ENCODE peak calls at places on chromosomes 5 and 9, in ten cellular contexts. C, A, Z, G, M, V, I, D, L and T are unnamed samples.

GRCh38 chr5:142508027-142508426 is 177.9 kb downstream of the FGF1 start:
- DNase-seq in C (no peak), A (no peak), Z (no peak), G (no peak), M (no peak), V (no peak), I (no peak), D (no peak), L (no peak), T (no peak)

GRCh38 chr5:143562935-143563334 is 159.4 kb upstream of the NR3C1 start:
- DNase-seq in C (no peak), A (no peak), Z (no peak), G (peak), M (peak), V (no peak), I (no peak), D (peak), L (no peak), T (peak)

GRCh38 chr5:683619-684481 is 9.3 kb downstream of the TPPP start:
- DNase-seq in C (no peak), A (no peak), Z (no peak), G (no peak), M (no peak), V (peak), I (no peak), D (no peak), L (no peak), T (no peak)

GRCh38 chr5:76273491-76273890 is 129.6 kb upstream of the IQGAP2 start:
- DNase-seq in C (no peak), A (no peak), Z (no peak), G (no peak), M (no peak), V (no peak), I (no peak), D (no peak), L (no peak), T (no peak)

GRCh38 chr9:14406463-14406862 is 92.5 kb upstream of the NFIB start:
- DNase-seq in C (no peak), A (no peak), Z (no peak), G (no peak), M (no peak), V (no peak), I (no peak), D (no peak), L (no peak), T (no peak)

GRCh38 chr9:26755476-26755875 is 137.1 kb downstream of the CAAP1 start:
- DNase-seq in C (no peak), A (no peak), Z (no peak), G (no peak), M (no peak), V (no peak), I (no peak), D (no peak), L (no peak), T (no peak)

GRCh38 chr5:149500922-149501582 is 50.2 kb downstream of the CSNK1A1 start:
- DNase-seq in C (no peak), A (no peak), Z (peak), G (peak), M (peak), V (no peak), I (no peak), D (peak), L (no peak), T (peak)

GRCh38 chr9:134982311-134982710 is 64.6 kb upstream of the FCN1 start:
- DNase-seq in C (no peak), A (no peak), Z (no peak), G (no peak), M (no peak), V (no peak), I (no peak), D (no peak), L (no peak), T (no peak)

GRCh38 chr9:33106827-33107621 is 30.6 kb upstream of the SMU1 start:
- DNase-seq in C (no peak), A (peak), Z (peak), G (peak), M (peak), V (peak), I (no peak), D (peak), L (no peak), T (peak)

GRCh38 chr5:121105921-121106320 is 641.8 kb downstream of the PRR16 start:
- DNase-seq in C (no peak), A (no peak), Z (no peak), G (no peak), M (no peak), V (no peak), I (no peak), D (no peak), L (no peak), T (no peak)

GRCh38 chr9:14529629-14530028 is 163.6 kb downstream of the ZDHHC21 start:
- DNase-seq in C (no peak), A (no peak), Z (no peak), G (no peak), M (no peak), V (no peak), I (no peak), D (no peak), L (peak), T (no peak)